ENCODE peak calls at places on chromosomes 16 and 17, in ten cellular contexts. Y is progenitor cell of endocrine pancreas, H is GM23338, W is HL-60, E is PC-3, Q is AG10803, S is ascending aorta, Z is sigmoid colon, X is astrocyte of the cerebellum, B is stomach. I is an unnamed sample.

GRCh38 chr17:72458301-72458700 is 337.5 kb downstream of the SOX9 start:
- DNase-seq in H (no peak), B (no peak), X (no peak), Y (no peak), W (no peak), S (no peak), E (no peak), Q (no peak), Z (no peak), I (no peak)

GRCh38 chr16:57061084-57061905 is 31.1 kb upstream of the CPNE2 start:
- DNase-seq in H (no peak), W (no peak), X (no peak), Q (peak), S (peak), B (peak), Z (peak), Y (no peak), E (peak), I (no peak)

GRCh38 chr16:78298986-78299385 is 199.5 kb downstream of the WWOX start:
- DNase-seq in B (no peak), Y (no peak), Z (no peak), E (no peak), X (no peak), Q (no peak), H (no peak), S (no peak), W (no peak), I (no peak)

GRCh38 chr17:63639125-63639524 is 16.9 kb downstream of the MAP3K3 start:
- DNase-seq in Z (no peak), Y (no peak), B (no peak), Q (no peak), E (no peak), X (no peak), W (no peak), H (no peak), S (no peak), I (no peak)

GRCh38 chr16:4415538-4416199 is 727 bp downstream of the CORO7 start:
- DNase-seq in Y (no peak), H (peak), W (peak), B (peak), X (no peak), S (no peak), Q (no peak), Z (no peak), E (peak), I (no peak)

GRCh38 chr17:20206068-20206467 is 196.9 kb downstream of the SPECC1 start:
- DNase-seq in Y (no peak), Z (no peak), B (no peak), X (no peak), W (no peak), S (no peak), H (no peak), E (peak), Q (no peak), I (no peak)

GRCh38 chr17:34369571-34369970 is 6.5 kb upstream of the CCL1 start:
- DNase-seq in Y (no peak), B (no peak), X (no peak), S (no peak), Z (no peak), E (no peak), H (no peak), W (no peak), Q (no peak), I (no peak)

GRCh38 chr16:84821728-84822676 is 2.2 kb downstream of the CRISPLD2 start:
- DNase-seq in Q (peak), W (no peak), B (no peak), Z (peak), S (no peak), X (no peak), H (no peak), E (peak), Y (no peak), I (no peak)

GRCh38 chr16:66924527-66925321 is 611 bp downstream of the RRAD start:
- DNase-seq in W (no peak), X (no peak), Y (peak), H (peak), S (no peak), Q (no peak), Z (no peak), E (peak), B (peak), I (no peak)

GRCh38 chr17:8402921-8403536 is 5.4 kb upstream of the RNF222 start:
- DNase-seq in Z (no peak), B (no peak), Q (no peak), H (no peak), Y (no peak), X (no peak), E (no peak), W (no peak), S (no peak), I (no peak)

GRCh38 chr16:67773099-67773498 is 33.3 kb downstream of the RANBP10 start:
- DNase-seq in B (no peak), H (no peak), Z (peak), Y (no peak), W (no peak), E (no peak), X (no peak), Q (no peak), S (no peak), I (peak)

GRCh38 chr17:47967607-47968252 is 3.2 kb upstream of the CDK5RAP3 start:
- DNase-seq in Z (no peak), Q (peak), S (no peak), B (peak), W (no peak), E (peak), X (peak), Y (no peak), H (no peak), I (no peak)

GRCh38 chr17:42675348-42675983 is 1.3 kb downstream of the PLEKHH3 start:
- DNase-seq in H (peak), Y (no peak), W (no peak), X (no peak), B (peak), S (no peak), Z (no peak), Q (no peak), E (no peak), I (no peak)

GRCh38 chr16:27428035-27428785 is 26.2 kb downstream of the IL21R start:
- DNase-seq in Z (peak), H (no peak), S (no peak), W (no peak), Y (peak), E (no peak), B (no peak), X (no peak), Q (no peak), I (no peak)

GRCh38 chr17:44961921-44962350 is 6.2 kb downstream of the C1QL1 start:
- DNase-seq in Z (peak), B (no peak), X (no peak), H (peak), E (peak), W (no peak), Y (no peak), Q (no peak), S (no peak), I (no peak)

GRCh38 chr17:22221344-22221743 is 529.0 kb downstream of the KCNJ18 start:
- DNase-seq in Q (no peak), B (no peak), Z (no peak), E (no peak), W (no peak), S (no peak), H (no peak), Y (no peak), X (no peak), I (no peak)

GRCh38 chr16:54506691-54507090 is 220.1 kb upstream of the IRX3 start:
- DNase-seq in W (no peak), B (no peak), X (no peak), S (no peak), Q (no peak), Y (no peak), E (no peak), H (peak), Z (no peak), I (no peak)

GRCh38 chr17:32261937-32262510 is 3.6 kb upstream of the RHBDL3 start:
- DNase-seq in Q (no peak), Y (no peak), H (no peak), B (no peak), S (no peak), E (no peak), X (no peak), Z (no peak), W (no peak), I (no peak)

GRCh38 chr16:23690771-23691482 is 12.2 kb downstream of the PLK1 start:
- DNase-seq in Q (no peak), E (no peak), X (no peak), S (no peak), Y (no peak), H (no peak), Z (no peak), B (no peak), W (no peak), I (no peak)

GRCh38 chr17:72315514-72315913 is 194.7 kb downstream of the SOX9 start:
- DNase-seq in H (no peak), Z (no peak), Q (no peak), B (no peak), S (no peak), Y (no peak), E (no peak), X (no peak), W (no peak), I (no peak)

GRCh38 chr17:37299257-37299985 is 76.4 kb upstream of the C17orf78 start:
- DNase-seq in S (no peak), B (no peak), X (no peak), W (no peak), Y (no peak), Q (peak), E (no peak), Z (no peak), H (peak), I (no peak)

GRCh38 chr17:27565874-27566672 is 64.9 kb upstream of the LGALS9 start:
- DNase-seq in E (no peak), W (no peak), B (no peak), H (no peak), Z (no peak), Q (no peak), Y (no peak), S (no peak), X (no peak), I (no peak)

GRCh38 chr17:64328875-64329405 is 61.7 kb downstream of the PECAM1 start:
- DNase-seq in X (no peak), E (no peak), Q (no peak), W (no peak), B (no peak), Y (no peak), H (no peak), S (no peak), Z (no peak), I (no peak)

GRCh38 chr16:3149630-3150345 is 15.0 kb downstream of the ZNF213 start:
- DNase-seq in S (no peak), B (peak), H (peak), X (no peak), Y (peak), E (peak), W (no peak), Q (peak), Z (peak), I (no peak)

GRCh38 chr17:15917439-15918027 is 27.4 kb upstream of the ADORA2B start:
- DNase-seq in X (no peak), Z (no peak), H (peak), Q (no peak), Y (no peak), E (no peak), B (no peak), S (no peak), W (no peak), I (no peak)

DNA sequence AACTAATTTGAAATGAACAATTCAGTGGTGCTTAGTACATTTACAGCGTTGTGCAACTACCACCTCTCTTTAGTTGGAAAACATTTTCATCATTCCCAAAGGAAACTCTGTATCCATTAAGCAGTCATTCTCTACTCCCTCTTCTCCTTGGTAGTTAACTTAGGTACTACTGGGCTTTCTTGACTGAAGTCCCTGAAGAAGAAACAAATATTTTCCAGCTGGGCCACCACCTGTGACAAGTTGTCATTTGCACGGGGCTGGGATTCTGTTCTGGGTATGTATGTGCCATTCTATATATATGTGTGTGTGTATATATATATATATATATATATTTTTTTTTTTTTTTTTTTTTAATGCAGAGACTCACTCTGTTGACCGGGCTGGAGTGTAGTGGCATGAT is 15.4 kb upstream of the RMI2 start:
- DNase-seq in Y (no peak), Z (no peak), H (no peak), X (no peak), Q (no peak), S (no peak), B (no peak), W (no peak), E (no peak), I (no peak)
- TF ChIP-seq CTCF in Y (no peak), Z (no peak), H (no peak), X (no peak), Q (no peak), S (no peak), B (no peak), W (no peak), E (no peak), I (no peak)

GRCh38 chr17:6713130-6713917 is at the start of gene SLC13A5:
- DNase-seq in H (peak), S (no peak), E (no peak), Q (no peak), Z (no peak), X (no peak), B (no peak), W (no peak), Y (peak), I (no peak)
- TF ChIP-seq CTCF in H (peak), S (no peak), E (no peak), Q (peak), Z (no peak), X (peak), B (no peak), W (no peak), Y (peak), I (no peak)

GRCh38 chr16:50887500-50887899 is 145.6 kb downstream of the CYLD start:
- DNase-seq in B (no peak), X (no peak), Y (no peak), Q (no peak), E (no peak), W (no peak), H (no peak), Z (no peak), S (no peak), I (no peak)
- TF ChIP-seq CTCF in B (no peak), X (no peak), Y (no peak), Q (no peak), E (no peak), W (no peak), H (no peak), Z (no peak), S (no peak), I (no peak)

DNA sequence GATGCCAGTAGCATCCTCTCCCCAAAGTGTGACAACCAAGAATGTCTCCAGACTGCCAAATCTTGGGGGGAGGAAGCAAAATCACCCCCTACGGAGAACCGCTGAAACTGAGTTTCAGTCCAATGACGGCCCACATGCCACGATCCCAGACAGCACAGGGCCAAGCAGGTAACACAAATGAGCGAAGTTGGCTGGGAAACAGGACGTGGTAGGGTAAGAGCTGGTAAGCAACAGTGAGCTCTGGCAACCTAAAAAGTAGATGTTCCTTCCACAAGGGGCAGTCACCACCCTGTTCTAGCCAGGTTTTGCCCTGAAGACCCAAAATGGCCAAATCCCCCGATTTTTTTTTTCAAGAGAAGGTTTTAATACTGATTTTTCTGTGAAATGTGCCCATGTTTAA is 25.4 kb downstream of the ZFHX3 start:
- DNase-seq in X (no peak), Q (no peak), S (no peak), H (no peak), Y (no peak), W (no peak), B (no peak), E (no peak), Z (peak), I (no peak)
- TF ChIP-seq CTCF in X (no peak), Q (no peak), S (no peak), H (no peak), Y (no peak), W (no peak), B (no peak), E (no peak), Z (no peak), I (no peak)

GRCh38 chr16:60686824-60687223 is 1349.4 kb downstream of the CDH8 start:
- DNase-seq in Z (no peak), S (no peak), E (no peak), Q (no peak), X (no peak), B (no peak), W (no peak), H (peak), Y (no peak), I (no peak)

GRCh38 chr16:60682219-60682618 is 1354.0 kb downstream of the CDH8 start:
- DNase-seq in E (no peak), X (no peak), Q (no peak), B (no peak), Y (no peak), Z (no peak), H (no peak), W (no peak), S (no peak), I (no peak)

GRCh38 chr16:60681014-60681413 is 1355.2 kb downstream of the CDH8 start:
- DNase-seq in Q (no peak), Y (no peak), X (no peak), E (no peak), W (no peak), B (no peak), H (peak), Z (no peak), S (no peak), I (no peak)

DNA sequence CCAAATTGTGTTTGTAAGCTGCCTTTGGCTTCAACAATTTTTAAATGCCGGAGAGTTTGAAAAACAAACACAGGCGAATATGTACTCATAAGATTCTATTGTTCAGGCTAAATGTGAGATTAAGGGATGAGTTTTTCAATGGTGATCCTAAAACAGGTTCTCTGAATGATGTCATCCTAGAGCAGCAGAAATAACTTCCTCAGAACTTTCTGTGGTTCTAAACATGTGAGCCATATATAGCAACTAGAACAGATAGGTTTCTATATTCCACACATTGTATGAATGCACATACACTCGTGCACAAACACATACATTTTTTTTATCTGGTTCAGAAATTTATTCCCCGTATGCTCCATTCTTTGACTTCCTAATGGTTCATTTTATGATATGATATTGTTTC is 1352.2 kb downstream of the CDH8 start:
- DNase-seq in S (no peak), Z (no peak), Y (no peak), H (no peak), X (no peak), B (no peak), Q (no peak), E (no peak), W (no peak), I (no peak)
- TF ChIP-seq CTCF in S (no peak), Z (no peak), Y (no peak), H (no peak), X (no peak), B (no peak), Q (no peak), E (no peak), W (no peak), I (no peak)

GRCh38 chr17:6495450-6496115 is 51.3 kb downstream of the PIMREG start:
- DNase-seq in Z (peak), H (no peak), S (no peak), E (no peak), Q (no peak), W (no peak), X (no peak), B (no peak), Y (no peak), I (no peak)
- TF ChIP-seq CTCF in Z (no peak), H (peak), S (no peak), E (no peak), Q (no peak), W (no peak), X (no peak), B (no peak), Y (peak), I (no peak)

DNA sequence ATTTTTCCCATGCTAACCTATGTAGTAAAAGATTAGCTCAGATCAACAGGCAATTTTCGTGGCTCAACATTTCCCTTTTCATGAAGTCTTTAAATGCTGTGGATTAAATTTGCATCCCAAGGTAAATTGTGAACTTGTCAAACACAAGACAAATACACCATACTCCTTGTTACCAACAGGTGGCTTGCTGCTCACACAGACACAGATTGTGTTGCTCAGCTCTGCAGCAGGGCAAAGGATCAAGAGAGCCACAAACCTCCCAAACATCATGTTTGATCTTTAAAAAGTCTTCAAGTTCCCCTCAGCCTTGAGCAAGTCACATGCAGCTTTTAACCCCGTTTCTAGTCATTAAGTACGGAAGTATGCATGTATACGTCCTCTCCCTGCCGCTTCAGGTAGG is 119.6 kb upstream of the CNTNAP4 start:
- DNase-seq in H (peak), W (no peak), B (no peak), Q (no peak), S (no peak), E (no peak), X (no peak), Z (no peak), Y (no peak), I (no peak)
- TF ChIP-seq CTCF in H (peak), W (no peak), B (no peak), Q (no peak), S (no peak), E (peak), X (no peak), Z (no peak), Y (peak), I (no peak)

GRCh38 chr17:41665566-41666335 is 22.9 kb upstream of the EIF1 start:
- DNase-seq in Z (peak), S (peak), Q (peak), E (peak), W (peak), B (peak), X (no peak), Y (peak), H (peak), I (peak)

GRCh38 chr17:41666708-41667279 is 21.9 kb upstream of the EIF1 start:
- DNase-seq in X (no peak), Z (peak), H (peak), S (no peak), E (peak), Q (peak), W (no peak), B (peak), Y (peak), I (peak)

GRCh38 chr17:41666336-41666680 is 22.4 kb upstream of the EIF1 start:
- DNase-seq in H (peak), B (no peak), X (no peak), E (peak), Z (peak), S (no peak), Y (no peak), W (no peak), Q (peak), I (no peak)

GRCh38 chr17:41664587-41665565 is 23.8 kb upstream of the EIF1 start:
- DNase-seq in H (no peak), X (no peak), E (no peak), S (no peak), W (no peak), Q (no peak), Z (no peak), Y (no peak), B (no peak), I (no peak)

DNA sequence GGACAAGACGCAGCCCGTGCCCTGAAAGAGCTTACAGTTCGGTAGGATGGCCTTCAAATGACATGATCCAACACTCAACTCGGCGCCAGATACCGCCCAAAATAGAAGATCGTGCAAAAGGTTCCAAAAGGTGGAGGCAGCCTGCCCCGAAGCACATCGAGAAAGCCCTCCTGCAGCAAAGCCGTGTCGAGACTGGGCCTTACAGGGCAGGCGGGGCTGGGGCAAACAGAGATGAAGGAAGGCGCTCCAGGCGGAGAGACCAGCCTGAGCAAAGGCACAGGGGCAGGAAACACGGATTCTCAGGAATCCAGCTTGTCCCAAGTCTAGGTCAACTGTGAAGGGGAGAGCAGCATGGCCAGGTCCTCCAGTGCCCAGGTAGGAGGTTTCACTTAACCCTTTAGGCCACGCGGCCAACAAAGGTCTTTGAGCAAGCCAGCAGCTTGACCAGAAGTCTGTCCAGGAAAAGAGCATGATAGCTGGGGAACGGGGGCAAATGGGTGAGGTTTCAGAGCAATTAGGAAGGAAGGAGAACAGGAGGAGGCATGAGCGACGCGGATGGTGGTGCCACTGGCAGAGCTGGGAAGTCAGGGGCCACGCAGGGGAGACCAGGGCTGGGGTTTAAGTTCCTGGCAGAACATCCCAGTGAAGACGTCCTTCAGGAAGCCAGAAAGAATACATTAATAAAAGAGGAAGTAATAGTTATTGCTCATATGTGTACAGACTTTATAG is 21.2 kb upstream of the EIF1 start:
- DNase-seq in B (no peak), Y (no peak), E (no peak), W (no peak), Z (peak), X (no peak), Q (no peak), S (no peak), H (no peak), I (no peak)
- TF ChIP-seq CTCF in B (no peak), Y (no peak), E (no peak), W (no peak), Z (no peak), X (no peak), Q (no peak), S (no peak), H (no peak), I (no peak)